ENCODE peak calls at places on chromosomes 5 and 9, in ten cellular contexts. X is GM12878, F is IMR-90, I is HepG2, M is K562, U is A549, Y is gastrocnemius medialis, C is right lobe of liver, O is HCT116, P is body of pancreas. A is an unnamed sample.

GRCh38 chr5:4700082-4700481 is 440.0 kb upstream of the ADAMTS16 start:
- ATAC-seq in Y (no peak), X (no peak), P (peak; percentile 73), C (peak; percentile 46), U (no peak), O (no peak), F (no peak), I (peak; percentile 84), M (peak; percentile 46), A (no peak)

GRCh38 chr5:157729858-157730257 is 1.4 kb upstream of the THG1L start:
- ATAC-seq in Y (no peak), I (no peak), F (no peak), X (peak; percentile 79), U (no peak), M (no peak), C (no peak), P (no peak), O (no peak), A (no peak)

GRCh38 chr5:93305984-93306383 is 275.0 kb downstream of the NR2F1-AS1 start:
- ATAC-seq in X (no peak), I (no peak), P (no peak), M (no peak), C (no peak), F (no peak), U (no peak), O (no peak), Y (no peak), A (no peak)

GRCh38 chr5:18882162-18882561 is 1105.8 kb downstream of the CDH18 start:
- ATAC-seq in X (no peak), U (no peak), P (no peak), O (no peak), F (no peak), Y (no peak), C (no peak), M (no peak), I (no peak), A (no peak)

GRCh38 chr5:73625314-73625904 is 587 bp upstream of the ARHGEF28 start:
- ATAC-seq in Y (peak; percentile 53), C (peak; percentile 53), P (peak; percentile 50), O (peak; percentile 73), I (no peak), F (peak; percentile 53), U (peak; percentile 74), X (no peak), M (no peak), A (peak; percentile 58)

GRCh38 chr9:83623634-83623991 is 670 bp downstream of the IDNK start:
- ATAC-seq in Y (no peak), U (no peak), M (peak; percentile 62), X (peak; percentile 28), P (peak; percentile 12), O (no peak), I (peak; percentile 48), F (peak; percentile 6), C (peak; percentile 30), A (no peak)

GRCh38 chr5:94469889-94470288 is 148.5 kb downstream of the KIAA0825 start:
- ATAC-seq in Y (no peak), X (no peak), M (no peak), F (peak; percentile 73), I (no peak), P (no peak), O (no peak), C (no peak), U (no peak), A (peak; percentile 62)

GRCh38 chr9:4507731-4508130 is 17.5 kb downstream of the SLC1A1 start:
- ATAC-seq in C (no peak), P (no peak), Y (no peak), O (no peak), I (no peak), F (no peak), U (no peak), X (peak; percentile 60), M (no peak), A (no peak)

GRCh38 chr5:171405615-171406014 is 13.8 kb upstream of the FGF18 start:
- ATAC-seq in F (peak; percentile 53), X (peak; percentile 61), Y (no peak), I (peak; percentile 17), O (peak; percentile 35), M (peak; percentile 59), P (no peak), U (peak; percentile 74), C (no peak), A (no peak)

DNA sequence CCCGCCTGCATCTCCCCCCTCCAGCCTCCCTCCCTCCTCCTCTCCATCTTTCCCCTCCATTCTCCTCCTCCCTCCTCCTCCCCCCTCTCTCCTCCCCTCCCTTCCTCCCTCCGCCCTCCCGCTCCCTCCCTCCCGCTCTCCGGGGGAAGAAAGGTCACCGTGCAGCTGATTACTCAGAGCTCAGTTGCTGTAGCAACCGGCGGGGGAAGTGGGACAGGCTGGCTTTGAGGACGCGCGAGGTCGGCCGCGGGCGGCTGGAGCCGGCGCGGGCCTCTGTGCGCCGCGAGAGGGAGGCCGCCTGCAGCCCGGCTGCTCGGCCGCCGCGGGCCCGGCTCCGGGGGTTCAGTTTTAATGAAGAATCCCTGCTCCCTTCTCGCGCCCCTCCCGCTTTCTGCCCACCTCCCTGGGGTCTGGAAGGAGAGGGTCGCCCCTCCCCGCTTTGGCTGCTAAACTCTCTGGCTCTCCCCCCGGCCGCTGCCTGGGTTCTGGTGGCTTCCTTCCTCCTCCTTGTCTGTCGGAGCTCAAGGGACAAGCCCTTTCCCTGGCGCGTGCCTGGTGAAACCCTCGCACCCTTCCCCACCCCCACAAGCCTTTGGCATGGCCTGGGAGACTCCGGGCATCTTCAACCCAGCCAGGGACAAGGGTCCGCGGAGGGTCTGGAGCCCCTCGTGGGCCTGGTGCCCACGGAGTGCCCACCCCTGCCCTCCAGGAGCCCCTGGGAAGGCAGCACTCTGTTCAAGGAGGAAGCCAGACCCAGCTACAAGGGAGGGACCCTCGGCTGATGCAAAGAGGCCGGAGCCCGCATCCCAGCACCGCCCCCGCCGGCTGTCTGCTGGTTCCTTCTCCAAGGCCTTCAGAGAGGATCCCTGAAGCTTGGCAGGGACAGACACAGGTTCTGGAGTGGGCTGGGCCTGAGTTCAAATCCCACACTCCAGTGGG is 160.3 kb downstream of the C9orf50 start:
- ATAC-seq in I (peak; percentile 82), M (peak; percentile 97), U (peak; percentile 88), P (peak; percentile 95), Y (peak; percentile 93), F (peak; percentile 90), C (peak; percentile 88), O (peak; percentile 83), X (peak; percentile 91), A (peak; percentile 98)
- TF ChIP-seq POLR2A in I (peak; percentile 60), M (peak; percentile 69), U (no peak), P (peak; percentile 86), Y (peak; percentile 79), F (peak; percentile 90), C (peak; percentile 94), O (no peak), X (peak; percentile 69), A (peak; percentile 84)

GRCh38 chr9:127634021-127634420 is 21.9 kb downstream of the STXBP1 start:
- ATAC-seq in I (no peak), X (no peak), Y (peak; percentile 67), C (peak; percentile 71), M (no peak), F (no peak), U (no peak), P (no peak), O (peak; percentile 4), A (no peak)

GRCh38 chr9:127634698-127635097 is 22.6 kb downstream of the STXBP1 start:
- ATAC-seq in U (peak; percentile 64), P (no peak), O (peak; percentile 77), X (no peak), M (peak; percentile 74), F (no peak), Y (no peak), I (no peak), C (no peak), A (no peak)

GRCh38 chr9:127635198-127635735 is 23.2 kb downstream of the STXBP1 start:
- ATAC-seq in M (no peak), F (no peak), O (peak; percentile 32), U (no peak), C (no peak), Y (no peak), P (no peak), I (no peak), X (no peak), A (no peak)

GRCh38 chr9:127640908-127641545 is 28.9 kb downstream of the STXBP1 start:
- ATAC-seq in X (no peak), C (no peak), U (no peak), M (no peak), O (no peak), F (no peak), I (no peak), P (no peak), Y (no peak), A (no peak)

GRCh38 chr9:127637322-127637847 is 25.3 kb downstream of the STXBP1 start:
- ATAC-seq in M (peak; percentile 78), C (peak; percentile 86), P (peak; percentile 70), I (no peak), U (no peak), F (peak; percentile 72), Y (peak; percentile 73), O (no peak), X (no peak), A (peak; percentile 82)
- H3K4me3 ChIP-seq in M (no peak overlapping the region), C (no peak overlapping the region), P (no peak overlapping the region), I (no peak overlapping the region), U (no peak overlapping the region), F (no peak overlapping the region), Y (no peak overlapping the region), O (no peak overlapping the region), X (no peak overlapping the region), A (peak overlapping the region; percentile 29)

DNA sequence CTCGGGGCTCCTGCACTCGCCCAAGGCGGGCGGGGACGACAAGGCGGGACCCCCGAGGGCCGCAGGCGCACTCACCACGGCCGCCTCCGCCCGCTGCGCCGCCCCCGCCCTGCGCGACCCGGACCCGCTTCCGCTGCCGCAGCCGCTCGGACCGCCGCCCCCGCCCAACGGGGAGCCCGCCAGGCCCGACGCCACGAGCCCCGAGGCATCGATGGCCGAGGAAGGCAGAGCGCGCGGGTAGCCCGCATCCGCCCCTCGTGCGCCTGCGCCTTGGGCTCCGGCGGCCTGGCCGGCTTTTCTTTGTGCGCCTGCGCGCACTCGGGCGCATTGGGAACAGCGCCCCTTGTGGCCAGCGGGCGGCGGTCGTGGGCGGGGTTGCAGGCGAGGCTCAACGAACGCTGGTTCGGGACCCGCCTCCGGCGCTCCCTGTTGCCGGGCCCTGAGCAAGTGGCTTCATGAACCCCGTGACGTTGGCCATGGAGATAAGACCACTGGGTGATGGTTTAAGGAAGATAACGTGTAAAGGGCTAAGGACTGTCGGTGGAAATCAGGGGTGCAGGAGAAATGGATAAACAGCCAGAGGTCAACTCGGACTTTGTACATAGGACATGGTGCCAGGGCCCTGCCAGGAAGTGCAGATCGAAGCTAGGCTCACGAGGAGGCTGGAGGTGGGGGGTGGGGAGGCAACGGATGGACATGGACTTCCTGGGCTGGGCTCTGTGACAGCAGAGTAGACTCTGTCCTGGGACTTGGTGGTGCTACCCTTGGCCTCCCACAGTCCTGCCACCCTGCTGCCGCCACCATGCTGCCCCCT is at the start of the genes C8G and FBXW5:
- ATAC-seq in C (peak; percentile 48), M (peak; percentile 78), X (peak; percentile 78), I (peak; percentile 25), P (peak; percentile 92), O (peak; percentile 75), U (peak; percentile 47), F (peak; percentile 91), Y (peak; percentile 68), A (peak; percentile 95)
- TF ChIP-seq POLR2A in C (peak; percentile 97), M (peak; percentile 34), X (no peak), I (no peak), P (no peak), O (peak; percentile 31), U (peak; percentile 60), F (no peak), Y (peak; percentile 97), A (peak; percentile 71)

DNA sequence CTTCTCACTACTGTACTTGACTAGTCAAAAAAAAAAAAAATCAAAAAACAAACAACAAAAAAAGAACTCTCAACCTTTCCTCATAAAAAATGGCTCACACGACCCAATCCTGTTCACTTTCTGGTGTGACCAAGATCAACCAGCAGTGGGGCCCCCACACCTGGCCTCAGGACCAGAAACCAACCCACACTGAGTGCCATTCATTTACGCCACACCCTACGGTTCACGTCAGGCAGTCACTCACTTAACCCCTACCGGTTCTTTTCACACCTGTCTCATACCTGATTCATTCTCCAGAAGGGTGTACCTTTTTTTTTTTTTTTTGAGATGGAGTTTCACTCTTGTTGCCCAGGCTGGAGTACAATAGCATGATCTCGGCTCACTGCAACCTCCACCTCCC is 5.7 kb downstream of the SUSD1 start:
- ATAC-seq in M (no peak), F (no peak), O (no peak), X (no peak), C (no peak), P (no peak), Y (no peak), I (no peak), U (no peak), A (no peak)
- H3K4me3 ChIP-seq in M (no peak overlapping the region), F (no peak overlapping the region), O (no peak overlapping the region), X (no peak overlapping the region), C (no peak overlapping the region), P (no peak overlapping the region), Y (no peak overlapping the region), I (no peak overlapping the region), U (no peak overlapping the region), A (no peak overlapping the region)